ENCODE peak calls at places on chromosomes 7 and 10, in six cellular contexts. One of them, this sample, is unnamed.

GRCh38 chr10:96390460-96390864 is 31.7 kb upstream of the OPALIN start:
- DNase-seq in aorta: peak
- DNase-seq in sigmoid colon: peak
- DNase-seq in mesenchymal stem cell: no peak
- DNase-seq in kidney epithelial cell: no peak
- DNase-seq in H7: no peak
- DNase-seq in this sample: no peak

GRCh38 chr10:54961040-54961439 is 160.0 kb upstream of the PCDH15 start:
- DNase-seq in mesenchymal stem cell: no peak
- DNase-seq in kidney epithelial cell: no peak
- DNase-seq in aorta: no peak
- DNase-seq in H7: no peak
- DNase-seq in sigmoid colon: no peak
- DNase-seq in this sample: no peak

GRCh38 chr10:118047363-118047719 is 600 bp upstream of the RAB11FIP2 start:
- DNase-seq in kidney epithelial cell: no peak
- DNase-seq in sigmoid colon: no peak
- DNase-seq in aorta: peak
- DNase-seq in H7: peak
- DNase-seq in mesenchymal stem cell: no peak
- DNase-seq in this sample: no peak

GRCh38 chr10:74437822-74438221 is 286.8 kb downstream of the ADK start:
- DNase-seq in aorta: no peak
- DNase-seq in H7: no peak
- DNase-seq in mesenchymal stem cell: peak
- DNase-seq in sigmoid colon: no peak
- DNase-seq in kidney epithelial cell: peak
- DNase-seq in this sample: no peak

GRCh38 chr7:144606231-144606630 is 202.7 kb upstream of the NOBOX start:
- DNase-seq in H7: no peak
- DNase-seq in kidney epithelial cell: no peak
- DNase-seq in mesenchymal stem cell: no peak
- DNase-seq in sigmoid colon: no peak
- DNase-seq in aorta: no peak
- DNase-seq in this sample: no peak

GRCh38 chr10:73854310-73854709 is 20.0 kb downstream of the CAMK2G start:
- DNase-seq in H7: no peak
- DNase-seq in kidney epithelial cell: no peak
- DNase-seq in mesenchymal stem cell: no peak
- DNase-seq in sigmoid colon: no peak
- DNase-seq in aorta: no peak
- DNase-seq in this sample: no peak

GRCh38 chr10:11344550-11344949 is 266.9 kb downstream of the USP6NL start:
- DNase-seq in kidney epithelial cell: no peak
- DNase-seq in H7: no peak
- DNase-seq in aorta: no peak
- DNase-seq in sigmoid colon: no peak
- DNase-seq in mesenchymal stem cell: no peak
- DNase-seq in this sample: no peak

GRCh38 chr7:8217200-8218068 is 44.5 kb downstream of the ICA1 start:
- DNase-seq in kidney epithelial cell: peak
- DNase-seq in aorta: no peak
- DNase-seq in sigmoid colon: no peak
- DNase-seq in H7: no peak
- DNase-seq in mesenchymal stem cell: peak
- DNase-seq in this sample: no peak

GRCh38 chr7:55094122-55094690 is 75.4 kb downstream of the EGFR start:
- DNase-seq in kidney epithelial cell: no peak
- DNase-seq in sigmoid colon: no peak
- DNase-seq in H7: no peak
- DNase-seq in mesenchymal stem cell: no peak
- DNase-seq in aorta: no peak
- DNase-seq in this sample: no peak

GRCh38 chr7:155009570-155010157 is 6.7 kb upstream of the PAXIP1 start:
- DNase-seq in aorta: no peak
- DNase-seq in sigmoid colon: no peak
- DNase-seq in mesenchymal stem cell: peak
- DNase-seq in H7: peak
- DNase-seq in kidney epithelial cell: no peak
- DNase-seq in this sample: no peak

GRCh38 chr10:84424731-84425165 is 96.4 kb downstream of the CCSER2 start:
- DNase-seq in mesenchymal stem cell: peak
- DNase-seq in sigmoid colon: peak
- DNase-seq in aorta: peak
- DNase-seq in H7: no peak
- DNase-seq in kidney epithelial cell: peak
- DNase-seq in this sample: peak

GRCh38 chr10:35426657-35427056 is 90.3 kb downstream of the CCNY start:
- DNase-seq in kidney epithelial cell: no peak
- DNase-seq in aorta: no peak
- DNase-seq in mesenchymal stem cell: no peak
- DNase-seq in H7: no peak
- DNase-seq in sigmoid colon: no peak
- DNase-seq in this sample: no peak

GRCh38 chr7:44048031-44048795 is 3.7 kb downstream of the DBNL start:
- DNase-seq in aorta: peak
- DNase-seq in H7: no peak
- DNase-seq in mesenchymal stem cell: no peak
- DNase-seq in sigmoid colon: no peak
- DNase-seq in kidney epithelial cell: no peak
- DNase-seq in this sample: peak

GRCh38 chr7:142496545-142496991 is 238.7 kb upstream of the PRSS58 start:
- DNase-seq in aorta: no peak
- DNase-seq in mesenchymal stem cell: peak
- DNase-seq in kidney epithelial cell: no peak
- DNase-seq in sigmoid colon: no peak
- DNase-seq in H7: peak
- DNase-seq in this sample: no peak

GRCh38 chr7:97480700-97481410 is 251.0 kb upstream of the TAC1 start:
- DNase-seq in kidney epithelial cell: no peak
- DNase-seq in sigmoid colon: no peak
- DNase-seq in aorta: no peak
- DNase-seq in mesenchymal stem cell: no peak
- DNase-seq in H7: no peak
- DNase-seq in this sample: no peak

GRCh38 chr7:7808626-7809025 is 90.2 kb upstream of the RPA3 start:
- DNase-seq in mesenchymal stem cell: no peak
- DNase-seq in kidney epithelial cell: no peak
- DNase-seq in H7: no peak
- DNase-seq in aorta: no peak
- DNase-seq in sigmoid colon: no peak
- DNase-seq in this sample: no peak

GRCh38 chr7:156994417-156994816 is 16.0 kb downstream of the MNX1 start:
- DNase-seq in sigmoid colon: no peak
- DNase-seq in mesenchymal stem cell: no peak
- DNase-seq in aorta: no peak
- DNase-seq in kidney epithelial cell: no peak
- DNase-seq in H7: no peak
- DNase-seq in this sample: peak

GRCh38 chr7:109235316-109235715 is 665.6 kb downstream of the DNAJB9 start:
- DNase-seq in H7: no peak
- DNase-seq in aorta: no peak
- DNase-seq in mesenchymal stem cell: no peak
- DNase-seq in kidney epithelial cell: no peak
- DNase-seq in sigmoid colon: no peak
- DNase-seq in this sample: no peak

GRCh38 chr10:82190432-82191260 is 315.7 kb downstream of the NRG3 start:
- DNase-seq in sigmoid colon: no peak
- DNase-seq in aorta: no peak
- DNase-seq in mesenchymal stem cell: no peak
- DNase-seq in kidney epithelial cell: no peak
- DNase-seq in H7: no peak
- DNase-seq in this sample: no peak

GRCh38 chr7:128944487-128945236 is 6.9 kb downstream of the IRF5 start:
- DNase-seq in aorta: no peak
- DNase-seq in mesenchymal stem cell: no peak
- DNase-seq in kidney epithelial cell: no peak
- DNase-seq in H7: peak
- DNase-seq in sigmoid colon: no peak
- DNase-seq in this sample: no peak

GRCh38 chr7:74029094-74029785 is 1.3 kb downstream of the ELN start:
- DNase-seq in kidney epithelial cell: no peak
- DNase-seq in aorta: peak
- DNase-seq in H7: no peak
- DNase-seq in sigmoid colon: no peak
- DNase-seq in mesenchymal stem cell: no peak
- DNase-seq in this sample: peak

GRCh38 chr7:52088008-52088787 is 771.6 kb upstream of the COBL start:
- DNase-seq in mesenchymal stem cell: no peak
- DNase-seq in aorta: peak
- DNase-seq in kidney epithelial cell: no peak
- DNase-seq in H7: peak
- DNase-seq in sigmoid colon: no peak
- DNase-seq in this sample: no peak

GRCh38 chr10:58844680-58845079 is 331.8 kb upstream of the PHYHIPL start:
- DNase-seq in H7: no peak
- DNase-seq in mesenchymal stem cell: no peak
- DNase-seq in aorta: no peak
- DNase-seq in sigmoid colon: no peak
- DNase-seq in kidney epithelial cell: no peak
- DNase-seq in this sample: no peak

GRCh38 chr7:82616059-82616723 is 172.6 kb upstream of the CACNA2D1 start:
- DNase-seq in kidney epithelial cell: no peak
- DNase-seq in sigmoid colon: no peak
- DNase-seq in aorta: no peak
- DNase-seq in H7: no peak
- DNase-seq in mesenchymal stem cell: no peak
- DNase-seq in this sample: no peak

GRCh38 chr7:36521911-36522310 is 132.2 kb downstream of the ANLN start:
- DNase-seq in kidney epithelial cell: no peak
- DNase-seq in sigmoid colon: no peak
- DNase-seq in aorta: no peak
- DNase-seq in H7: no peak
- DNase-seq in mesenchymal stem cell: no peak
- DNase-seq in this sample: no peak

GRCh38 chr7:50766808-50767207 is 15.9 kb downstream of the GRB10 start:
- DNase-seq in sigmoid colon: no peak
- DNase-seq in kidney epithelial cell: no peak
- DNase-seq in aorta: no peak
- DNase-seq in mesenchymal stem cell: no peak
- DNase-seq in H7: no peak
- DNase-seq in this sample: no peak

GRCh38 chr7:132030161-132030568 is 473.7 kb upstream of the PODXL start:
- DNase-seq in mesenchymal stem cell: no peak
- DNase-seq in H7: no peak
- DNase-seq in kidney epithelial cell: no peak
- DNase-seq in sigmoid colon: no peak
- DNase-seq in aorta: peak
- DNase-seq in this sample: no peak

GRCh38 chr10:25175527-25176420 is 973 bp downstream of the GPR158 start:
- DNase-seq in mesenchymal stem cell: peak
- DNase-seq in kidney epithelial cell: no peak
- DNase-seq in sigmoid colon: no peak
- DNase-seq in aorta: peak
- DNase-seq in H7: peak
- DNase-seq in this sample: no peak

GRCh38 chr10:75438275-75438674 is 6.9 kb downstream of the LRMDA start:
- DNase-seq in aorta: no peak
- DNase-seq in mesenchymal stem cell: no peak
- DNase-seq in kidney epithelial cell: no peak
- DNase-seq in H7: no peak
- DNase-seq in sigmoid colon: no peak
- DNase-seq in this sample: no peak

GRCh38 chr10:63670291-63670898 is 149.2 kb downstream of the REEP3 start:
- DNase-seq in kidney epithelial cell: no peak
- DNase-seq in H7: peak
- DNase-seq in aorta: no peak
- DNase-seq in sigmoid colon: no peak
- DNase-seq in mesenchymal stem cell: no peak
- DNase-seq in this sample: no peak

GRCh38 chr10:91352760-91353159 is 57.4 kb upstream of the HECTD2 start:
- DNase-seq in mesenchymal stem cell: no peak
- DNase-seq in kidney epithelial cell: no peak
- DNase-seq in H7: no peak
- DNase-seq in sigmoid colon: no peak
- DNase-seq in aorta: no peak
- DNase-seq in this sample: no peak

GRCh38 chr7:134865001-134865845 is 85.8 kb downstream of the CALD1 start:
- DNase-seq in aorta: no peak
- DNase-seq in H7: peak
- DNase-seq in kidney epithelial cell: no peak
- DNase-seq in mesenchymal stem cell: peak
- DNase-seq in sigmoid colon: no peak
- DNase-seq in this sample: no peak
- H3K4me3 ChIP-seq in aorta: no peak
- H3K4me3 ChIP-seq in H7: no peak
- H3K4me3 ChIP-seq in kidney epithelial cell: no peak
- H3K4me3 ChIP-seq in mesenchymal stem cell: peak
- H3K4me3 ChIP-seq in sigmoid colon: no peak
- H3K4me3 ChIP-seq in this sample: peak

GRCh38 chr10:80356563-80356999 is at the start of the genes DYDC1 and DYDC2:
- DNase-seq in H7: peak
- DNase-seq in mesenchymal stem cell: peak
- DNase-seq in sigmoid colon: peak
- DNase-seq in aorta: peak
- DNase-seq in kidney epithelial cell: peak
- DNase-seq in this sample: no peak
- H3K4me3 ChIP-seq in H7: peak
- H3K4me3 ChIP-seq in mesenchymal stem cell: peak
- H3K4me3 ChIP-seq in sigmoid colon: peak
- H3K4me3 ChIP-seq in aorta: peak
- H3K4me3 ChIP-seq in kidney epithelial cell: peak
- H3K4me3 ChIP-seq in this sample: peak

GRCh38 chr10:5449227-5449626 is 36.9 kb downstream of the NET1 start:
- DNase-seq in mesenchymal stem cell: no peak
- DNase-seq in H7: no peak
- DNase-seq in kidney epithelial cell: no peak
- DNase-seq in aorta: no peak
- DNase-seq in sigmoid colon: no peak
- DNase-seq in this sample: no peak

GRCh38 chr10:5447071-5447470 is 34.7 kb downstream of the NET1 start:
- DNase-seq in aorta: no peak
- DNase-seq in H7: no peak
- DNase-seq in sigmoid colon: no peak
- DNase-seq in kidney epithelial cell: no peak
- DNase-seq in mesenchymal stem cell: peak
- DNase-seq in this sample: no peak

GRCh38 chr10:5447611-5448071 is 35.3 kb downstream of the NET1 start:
- DNase-seq in aorta: no peak
- DNase-seq in mesenchymal stem cell: no peak
- DNase-seq in kidney epithelial cell: no peak
- DNase-seq in sigmoid colon: no peak
- DNase-seq in H7: no peak
- DNase-seq in this sample: no peak

GRCh38 chr10:5449823-5450222 is 37.5 kb downstream of the NET1 start:
- DNase-seq in sigmoid colon: no peak
- DNase-seq in aorta: no peak
- DNase-seq in H7: no peak
- DNase-seq in mesenchymal stem cell: peak
- DNase-seq in kidney epithelial cell: no peak
- DNase-seq in this sample: no peak

GRCh38 chr10:5448333-5449048 is 36.1 kb downstream of the NET1 start:
- DNase-seq in H7: no peak
- DNase-seq in sigmoid colon: no peak
- DNase-seq in kidney epithelial cell: no peak
- DNase-seq in aorta: no peak
- DNase-seq in mesenchymal stem cell: no peak
- DNase-seq in this sample: no peak
- H3K4me3 ChIP-seq in H7: no peak
- H3K4me3 ChIP-seq in sigmoid colon: peak
- H3K4me3 ChIP-seq in kidney epithelial cell: peak
- H3K4me3 ChIP-seq in aorta: peak
- H3K4me3 ChIP-seq in mesenchymal stem cell: peak
- H3K4me3 ChIP-seq in this sample: peak

GRCh38 chr10:52703451-52703850 is 69.1 kb downstream of the MBL2 start:
- DNase-seq in sigmoid colon: no peak
- DNase-seq in mesenchymal stem cell: no peak
- DNase-seq in aorta: no peak
- DNase-seq in H7: no peak
- DNase-seq in kidney epithelial cell: no peak
- DNase-seq in this sample: no peak
- H3K4me3 ChIP-seq in sigmoid colon: no peak
- H3K4me3 ChIP-seq in mesenchymal stem cell: no peak
- H3K4me3 ChIP-seq in aorta: no peak
- H3K4me3 ChIP-seq in H7: no peak
- H3K4me3 ChIP-seq in kidney epithelial cell: no peak
- H3K4me3 ChIP-seq in this sample: no peak